ENCODE peak calls at places on chromosomes 1 and 21, in five cellular contexts. One of them, this sample, is unnamed.

GRCh38 chr1:24745711-24746582 is 700 bp downstream of the CLIC4 start:
- DNase-seq in HCT116: no peak
- DNase-seq in OCI-LY7: peak; percentile 67
- DNase-seq in neural progenitor cell: peak; percentile 63
- DNase-seq in GM23338: peak; percentile 60
- DNase-seq in this sample: peak; percentile 71

GRCh38 chr1:180916771-180917170 is 4.1 kb downstream of the KIAA1614 start:
- DNase-seq in GM23338: no peak
- DNase-seq in OCI-LY7: no peak
- DNase-seq in HCT116: no peak
- DNase-seq in neural progenitor cell: no peak
- DNase-seq in this sample: no peak

GRCh38 chr21:39022901-39023693 is 160.2 kb downstream of the PSMG1 start:
- DNase-seq in OCI-LY7: no peak
- DNase-seq in HCT116: no peak
- DNase-seq in GM23338: peak; percentile 72
- DNase-seq in neural progenitor cell: no peak
- DNase-seq in this sample: no peak

GRCh38 chr1:209008586-209008985 is 574.9 kb upstream of the CAMK1G start:
- DNase-seq in HCT116: no peak
- DNase-seq in GM23338: no peak
- DNase-seq in neural progenitor cell: no peak
- DNase-seq in OCI-LY7: no peak
- DNase-seq in this sample: no peak

GRCh38 chr1:173744651-173745050 is 29.9 kb downstream of the KLHL20 start:
- DNase-seq in neural progenitor cell: no peak
- DNase-seq in OCI-LY7: no peak
- DNase-seq in GM23338: no peak
- DNase-seq in HCT116: no peak
- DNase-seq in this sample: no peak

GRCh38 chr1:96416690-96417444 is 304.7 kb upstream of the PTBP2 start:
- DNase-seq in neural progenitor cell: no peak
- DNase-seq in OCI-LY7: no peak
- DNase-seq in HCT116: no peak
- DNase-seq in GM23338: no peak
- DNase-seq in this sample: no peak

GRCh38 chr1:236685917-236686814 is at the start of gene ACTN2:
- DNase-seq in OCI-LY7: no peak
- DNase-seq in HCT116: no peak
- DNase-seq in neural progenitor cell: peak; percentile 85
- DNase-seq in GM23338: peak; percentile 85
- DNase-seq in this sample: peak; percentile 86

GRCh38 chr1:3306583-3307285 is 147.7 kb upstream of the ARHGEF16 start:
- DNase-seq in OCI-LY7: no peak
- DNase-seq in neural progenitor cell: no peak
- DNase-seq in GM23338: no peak
- DNase-seq in HCT116: no peak
- DNase-seq in this sample: no peak

GRCh38 chr1:53654216-53655210 is 84.5 kb downstream of the GLIS1 start:
- DNase-seq in OCI-LY7: no peak
- DNase-seq in HCT116: no peak
- DNase-seq in GM23338: no peak
- DNase-seq in neural progenitor cell: no peak
- DNase-seq in this sample: no peak

GRCh38 chr1:41802532-41803501 is 115.9 kb downstream of the HIVEP3 start:
- DNase-seq in HCT116: no peak
- DNase-seq in neural progenitor cell: no peak
- DNase-seq in OCI-LY7: peak; percentile 41
- DNase-seq in GM23338: no peak
- DNase-seq in this sample: no peak

GRCh38 chr1:63635681-63636080 is 42.5 kb downstream of the PGM1 start:
- DNase-seq in OCI-LY7: no peak
- DNase-seq in HCT116: no peak
- DNase-seq in GM23338: no peak
- DNase-seq in neural progenitor cell: no peak
- DNase-seq in this sample: no peak

GRCh38 chr1:43431676-43432075 is 22.1 kb downstream of the HYI start:
- DNase-seq in GM23338: no peak
- DNase-seq in OCI-LY7: no peak
- DNase-seq in HCT116: no peak
- DNase-seq in neural progenitor cell: no peak
- DNase-seq in this sample: no peak

GRCh38 chr1:112133487-112133886 is 144.0 kb upstream of the KCND3 start:
- DNase-seq in OCI-LY7: no peak
- DNase-seq in neural progenitor cell: no peak
- DNase-seq in GM23338: peak; percentile 5
- DNase-seq in HCT116: no peak
- DNase-seq in this sample: no peak

GRCh38 chr1:184890539-184890973 is 83.8 kb downstream of the NIBAN1 start:
- DNase-seq in neural progenitor cell: no peak
- DNase-seq in OCI-LY7: no peak
- DNase-seq in GM23338: no peak
- DNase-seq in HCT116: no peak
- DNase-seq in this sample: no peak

GRCh38 chr1:41108696-41109284 is 87.3 kb upstream of the SLFNL1 start:
- DNase-seq in GM23338: no peak
- DNase-seq in neural progenitor cell: no peak
- DNase-seq in OCI-LY7: no peak
- DNase-seq in HCT116: no peak
- DNase-seq in this sample: no peak

GRCh38 chr1:19400875-19401854 is 84.2 kb downstream of the CAPZB start:
- DNase-seq in HCT116: no peak
- DNase-seq in OCI-LY7: no peak
- DNase-seq in neural progenitor cell: peak; percentile 73
- DNase-seq in GM23338: peak; percentile 81
- DNase-seq in this sample: no peak

GRCh38 chr1:109793089-109793485 is 29.4 kb upstream of the EPS8L3 start:
- DNase-seq in OCI-LY7: no peak
- DNase-seq in GM23338: no peak
- DNase-seq in HCT116: no peak
- DNase-seq in neural progenitor cell: no peak
- DNase-seq in this sample: no peak

GRCh38 chr1:23590058-23590783 is 30.9 kb upstream of the ID3 start:
- DNase-seq in OCI-LY7: peak; percentile 72
- DNase-seq in neural progenitor cell: no peak
- DNase-seq in GM23338: no peak
- DNase-seq in HCT116: no peak
- DNase-seq in this sample: no peak

GRCh38 chr1:244989813-244990212 is 125.5 kb upstream of the HNRNPU start:
- DNase-seq in HCT116: no peak
- DNase-seq in neural progenitor cell: no peak
- DNase-seq in GM23338: no peak
- DNase-seq in OCI-LY7: no peak
- DNase-seq in this sample: no peak

GRCh38 chr1:244995602-244996400 is 131.5 kb upstream of the HNRNPU start:
- DNase-seq in GM23338: no peak
- DNase-seq in HCT116: no peak
- DNase-seq in OCI-LY7: no peak
- DNase-seq in neural progenitor cell: no peak
- DNase-seq in this sample: no peak

GRCh38 chr1:244998717-244999346 is 134.5 kb upstream of the HNRNPU start:
- DNase-seq in neural progenitor cell: no peak
- DNase-seq in GM23338: no peak
- DNase-seq in HCT116: no peak
- DNase-seq in OCI-LY7: no peak
- DNase-seq in this sample: no peak

GRCh38 chr1:244988521-244988920 is 124.2 kb upstream of the HNRNPU start:
- DNase-seq in HCT116: no peak
- DNase-seq in OCI-LY7: no peak
- DNase-seq in GM23338: no peak
- DNase-seq in neural progenitor cell: no peak
- DNase-seq in this sample: no peak

DNA sequence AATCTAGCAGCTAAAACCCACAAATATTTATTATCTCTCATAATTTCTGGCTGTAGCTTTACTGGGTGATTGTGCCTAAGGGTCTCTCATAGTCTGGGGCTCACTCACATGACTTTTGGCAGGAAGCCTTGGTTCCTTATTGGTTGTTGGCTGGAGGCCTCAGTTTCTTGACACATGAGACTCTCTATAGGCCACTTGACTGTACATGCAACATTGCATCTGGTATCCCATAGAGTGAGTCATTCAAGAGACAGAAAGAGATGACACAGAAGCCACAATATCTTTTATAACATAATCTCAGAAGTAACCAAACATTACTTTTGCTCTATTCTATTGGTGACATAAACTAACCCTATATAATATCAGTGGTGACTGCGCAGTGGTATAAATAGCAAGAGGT is 128.5 kb upstream of the HNRNPU start:
- DNase-seq in OCI-LY7: no peak
- DNase-seq in neural progenitor cell: no peak
- DNase-seq in GM23338: no peak
- DNase-seq in HCT116: no peak
- DNase-seq in this sample: no peak
- TF ChIP-seq EZH2phosphoT487 in OCI-LY7: no peak
- TF ChIP-seq EZH2phosphoT487 in neural progenitor cell: no peak
- TF ChIP-seq EZH2phosphoT487 in GM23338: no peak
- TF ChIP-seq EZH2phosphoT487 in HCT116: no peak
- TF ChIP-seq EZH2phosphoT487 in this sample: no peak

GRCh38 chr1:5404412-5405203 is 587.6 kb downstream of the NPHP4 start:
- DNase-seq in GM23338: no peak
- DNase-seq in HCT116: no peak
- DNase-seq in OCI-LY7: no peak
- DNase-seq in neural progenitor cell: no peak
- DNase-seq in this sample: no peak
- TF ChIP-seq EZH2phosphoT487 in GM23338: no peak
- TF ChIP-seq EZH2phosphoT487 in HCT116: no peak
- TF ChIP-seq EZH2phosphoT487 in OCI-LY7: no peak
- TF ChIP-seq EZH2phosphoT487 in neural progenitor cell: no peak
- TF ChIP-seq EZH2phosphoT487 in this sample: no peak

GRCh38 chr1:207823531-207823879 is 71.7 kb downstream of the CD46 start:
- DNase-seq in neural progenitor cell: no peak
- DNase-seq in OCI-LY7: no peak
- DNase-seq in GM23338: no peak
- DNase-seq in HCT116: no peak
- DNase-seq in this sample: no peak

GRCh38 chr1:207825719-207826556 is 74.1 kb downstream of the CD46 start:
- DNase-seq in OCI-LY7: peak; percentile 54
- DNase-seq in HCT116: no peak
- DNase-seq in neural progenitor cell: no peak
- DNase-seq in GM23338: no peak
- DNase-seq in this sample: no peak

GRCh38 chr1:207825296-207825695 is 73.4 kb downstream of the CD46 start:
- DNase-seq in HCT116: no peak
- DNase-seq in OCI-LY7: no peak
- DNase-seq in neural progenitor cell: no peak
- DNase-seq in GM23338: no peak
- DNase-seq in this sample: no peak

GRCh38 chr1:207823880-207824566 is 72.2 kb downstream of the CD46 start:
- DNase-seq in neural progenitor cell: peak; percentile 78
- DNase-seq in HCT116: peak; percentile 37
- DNase-seq in OCI-LY7: peak; percentile 86
- DNase-seq in GM23338: peak; percentile 81
- DNase-seq in this sample: peak; percentile 92

GRCh38 chr1:207824691-207825090 is 72.8 kb downstream of the CD46 start:
- DNase-seq in neural progenitor cell: no peak
- DNase-seq in GM23338: no peak
- DNase-seq in HCT116: no peak
- DNase-seq in OCI-LY7: no peak
- DNase-seq in this sample: no peak
- TF ChIP-seq EZH2phosphoT487 in neural progenitor cell: no peak
- TF ChIP-seq EZH2phosphoT487 in GM23338: no peak
- TF ChIP-seq EZH2phosphoT487 in HCT116: no peak
- TF ChIP-seq EZH2phosphoT487 in OCI-LY7: no peak
- TF ChIP-seq EZH2phosphoT487 in this sample: no peak

GRCh38 chr1:235067396-235068154 is 61.1 kb downstream of the TOMM20 start:
- DNase-seq in neural progenitor cell: no peak
- DNase-seq in GM23338: no peak
- DNase-seq in OCI-LY7: no peak
- DNase-seq in HCT116: peak; percentile 94
- DNase-seq in this sample: peak; percentile 90
- TF ChIP-seq EZH2phosphoT487 in neural progenitor cell: no peak
- TF ChIP-seq EZH2phosphoT487 in GM23338: no peak
- TF ChIP-seq EZH2phosphoT487 in OCI-LY7: no peak
- TF ChIP-seq EZH2phosphoT487 in HCT116: no peak
- TF ChIP-seq EZH2phosphoT487 in this sample: no peak

DNA sequence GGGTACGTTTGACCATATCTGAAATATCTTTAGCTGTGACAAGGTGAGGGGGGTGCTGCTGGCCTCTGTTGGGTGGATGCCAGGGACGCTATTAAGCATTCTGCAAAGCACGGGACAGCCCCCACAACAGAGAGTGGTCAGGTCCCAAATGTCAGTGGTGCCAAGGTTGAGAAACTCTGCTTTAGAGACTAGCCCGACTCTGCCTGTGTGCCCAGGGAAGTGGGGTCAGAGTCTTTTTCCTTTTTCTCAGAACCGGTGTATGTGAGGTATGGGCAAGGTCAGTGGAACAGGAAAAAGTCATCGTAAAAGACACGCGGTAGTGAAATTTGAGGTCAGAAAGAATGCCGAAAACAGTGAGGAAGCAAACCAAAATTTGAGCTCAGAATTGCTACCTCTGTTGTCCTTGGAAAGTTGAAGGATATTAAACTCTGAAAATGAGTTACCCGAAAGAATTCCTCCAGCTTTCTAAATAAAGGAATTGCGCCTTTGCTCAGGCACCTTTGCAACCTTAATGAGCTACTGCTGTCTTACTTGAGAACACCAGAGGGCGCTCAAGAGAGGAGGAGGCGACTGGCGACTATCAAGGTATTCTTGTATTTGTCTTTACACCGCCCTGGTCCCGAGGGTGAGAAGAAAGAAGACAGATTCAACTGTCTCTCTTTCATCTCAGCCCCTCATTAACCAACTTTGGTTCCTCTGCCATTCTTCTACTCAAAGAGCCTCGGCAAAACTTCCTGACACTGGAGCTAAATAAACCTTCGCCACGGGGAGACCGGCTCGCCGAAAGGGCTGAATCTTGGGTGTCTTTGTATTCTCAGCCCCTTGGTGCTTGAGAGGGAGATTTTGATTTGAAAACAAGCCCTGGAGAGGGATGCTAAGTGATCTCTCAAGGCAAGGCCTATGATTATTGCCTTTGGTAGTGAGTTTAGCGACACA is 85.4 kb upstream of the OLIG2 start:
- DNase-seq in neural progenitor cell: peak; percentile 84
- DNase-seq in GM23338: peak; percentile 89
- DNase-seq in OCI-LY7: peak; percentile 60
- DNase-seq in HCT116: peak; percentile 40
- DNase-seq in this sample: peak; percentile 78
- TF ChIP-seq EZH2phosphoT487 in neural progenitor cell: no peak
- TF ChIP-seq EZH2phosphoT487 in GM23338: no peak
- TF ChIP-seq EZH2phosphoT487 in OCI-LY7: no peak
- TF ChIP-seq EZH2phosphoT487 in HCT116: no peak
- TF ChIP-seq EZH2phosphoT487 in this sample: no peak

This sample was measured in hepatocyte.